ENCODE peak calls at places on chromosome 1, in ten cellular contexts. L is psoas muscle, I is adrenal gland, C is K562, Y is left ventricle myocardium inferior, K is PC-3, X is stomach, R is IMR-90, Z is osteoblast, F is lower lobe of right lung. M is an unnamed sample. For H3K4me1, the result is how much of the 10 kb centered on the place peaks cover.

GRCh38 chr1:215476541-215476940 is 90.6 kb upstream of the KCTD3 start:
- DNase-seq in L (no peak), I (no peak), C (no peak), Y (no peak), K (no peak), X (no peak), R (peak), Z (no peak), F (no peak), M (no peak)

GRCh38 chr1:31428436-31429221 is 15.6 kb downstream of the SERINC2 start:
- DNase-seq in L (no peak), I (peak), C (no peak), Y (no peak), K (no peak), X (no peak), R (no peak), Z (no peak), F (peak), M (no peak)

GRCh38 chr1:238530209-238530851 is 639.6 kb upstream of the ZP4 start:
- DNase-seq in L (no peak), I (no peak), C (no peak), Y (no peak), K (no peak), X (no peak), R (no peak), Z (no peak), F (peak), M (no peak)

GRCh38 chr1:234639968-234640367 is 30.0 kb upstream of the IRF2BP2 start:
- DNase-seq in L (no peak), I (no peak), C (no peak), Y (no peak), K (no peak), X (no peak), R (no peak), Z (no peak), F (no peak), M (no peak)

GRCh38 chr1:173603056-173603591 is at the start of gene SLC9C2:
- DNase-seq in L (no peak), I (peak), C (no peak), Y (no peak), K (no peak), X (peak), R (peak), Z (no peak), F (no peak), M (peak)

GRCh38 chr1:66296901-66297300 is 237.1 kb upstream of the SGIP1 start:
- DNase-seq in L (no peak), I (no peak), C (no peak), Y (no peak), K (no peak), X (no peak), R (no peak), Z (no peak), F (no peak), M (no peak)

GRCh38 chr1:226446058-226446457 is 38.2 kb upstream of the PARP1 start:
- DNase-seq in L (no peak), I (no peak), C (no peak), Y (no peak), K (no peak), X (no peak), R (no peak), Z (no peak), F (no peak), M (no peak)

GRCh38 chr1:99957818-99958217 is 12.0 kb upstream of the SLC35A3 start:
- DNase-seq in L (no peak), I (no peak), C (no peak), Y (no peak), K (no peak), X (no peak), R (no peak), Z (no peak), F (no peak), M (no peak)

GRCh38 chr1:165915480-165916395 is 88.3 kb downstream of the UCK2 start:
- DNase-seq in L (no peak), I (no peak), C (no peak), Y (no peak), K (no peak), X (peak), R (no peak), Z (no peak), F (no peak), M (no peak)

GRCh38 chr1:205077158-205077933 is 6.9 kb downstream of the TMEM81 start:
- DNase-seq in L (no peak), I (no peak), C (no peak), Y (no peak), K (no peak), X (no peak), R (no peak), Z (peak), F (no peak), M (no peak)

GRCh38 chr1:241883159-241883558 is 35.2 kb downstream of the EXO1 start:
- DNase-seq in L (no peak), I (no peak), C (no peak), Y (no peak), K (no peak), X (no peak), R (no peak), Z (no peak), F (no peak), M (no peak)

GRCh38 chr1:28926629-28927441 is 12.5 kb downstream of the EPB41 start:
- DNase-seq in L (no peak), I (no peak), C (peak), Y (no peak), K (no peak), X (no peak), R (peak), Z (no peak), F (no peak), M (no peak)

GRCh38 chr1:97832490-97832889 is 88.3 kb downstream of the DPYD start:
- DNase-seq in L (peak), I (no peak), C (no peak), Y (peak), K (no peak), X (no peak), R (no peak), Z (no peak), F (no peak), M (peak)

GRCh38 chr1:24392982-24393645 is 20.5 kb downstream of the STPG1 start:
- DNase-seq in L (no peak), I (no peak), C (no peak), Y (no peak), K (no peak), X (no peak), R (no peak), Z (no peak), F (no peak), M (no peak)

GRCh38 chr1:45359882-45360513 is 19.8 kb upstream of the MUTYH start:
- DNase-seq in L (peak), I (peak), C (peak), Y (peak), K (peak), X (peak), R (peak), Z (peak), F (no peak), M (peak)

GRCh38 chr1:206556748-206557635 is 49.7 kb downstream of the RASSF5 start:
- DNase-seq in L (peak), I (peak), C (peak), Y (peak), K (peak), X (peak), R (peak), Z (peak), F (peak), M (peak)

GRCh38 chr1:234544094-234544579 is 65.2 kb upstream of the TARBP1 start:
- DNase-seq in L (peak), I (peak), C (peak), Y (peak), K (peak), X (peak), R (peak), Z (peak), F (no peak), M (no peak)

GRCh38 chr1:155175927-155176371 is 2.3 kb downstream of the TRIM46 start:
- DNase-seq in L (no peak), I (peak), C (no peak), Y (no peak), K (peak), X (peak), R (no peak), Z (peak), F (peak), M (no peak)

DNA sequence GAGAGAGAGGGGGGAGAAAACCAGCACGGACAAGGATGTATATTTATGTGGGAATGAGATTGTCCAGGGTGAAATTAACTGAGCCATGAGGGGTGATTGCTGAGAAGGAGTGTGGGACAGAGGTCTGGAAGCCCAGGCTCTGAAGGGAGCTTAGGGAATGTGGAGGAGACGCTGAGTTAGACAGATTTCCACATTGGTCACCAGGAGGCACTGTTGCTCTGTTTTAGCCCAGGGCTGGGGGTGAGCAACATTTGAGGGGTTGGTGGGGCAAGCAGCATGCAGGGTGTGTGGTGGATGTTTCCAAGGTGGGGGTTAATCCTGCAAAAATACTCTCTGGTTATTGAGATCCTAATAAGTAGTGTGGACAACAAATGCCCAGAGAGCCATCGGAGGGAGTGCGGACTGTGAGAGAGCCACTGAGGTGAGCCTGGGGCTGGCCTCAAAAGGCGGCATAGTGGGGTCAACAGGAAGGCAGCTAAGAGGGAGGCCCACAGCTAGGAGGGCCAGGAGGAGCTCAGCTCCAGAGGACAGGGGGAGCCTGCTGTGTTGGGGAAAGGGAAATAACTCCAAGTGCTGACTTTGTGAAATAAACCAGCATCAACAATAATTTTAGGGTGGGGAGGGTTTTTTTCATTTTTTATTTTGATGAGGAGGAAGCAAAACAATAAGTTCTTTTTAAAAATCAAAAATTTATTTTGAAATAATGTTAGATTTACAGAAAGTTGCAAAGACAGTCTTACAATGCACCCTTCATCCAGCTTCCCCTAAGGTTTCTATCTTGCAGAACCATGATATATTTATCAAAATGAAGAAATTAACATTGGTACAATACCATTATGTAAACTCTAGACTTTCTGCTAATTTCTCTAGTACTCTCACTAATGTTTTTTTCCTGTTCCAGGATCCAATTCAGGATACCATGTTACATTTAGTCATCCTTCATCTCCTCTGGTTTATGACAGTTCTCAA is 82.8 kb upstream of the CD34 start:
- DNase-seq in L (no peak), I (no peak), C (peak), Y (no peak), K (peak), X (no peak), R (no peak), Z (peak), F (no peak), M (no peak)
- H3K4me1 ChIP-seq in L (under half), I (under half), C (under half), Y (under half), K (under half), X (under half), R (under half), Z (under half), F (under half), M (under half)

GRCh38 chr1:3072948-3073519 is 4.0 kb downstream of the PRDM16 start:
- DNase-seq in L (no peak), I (no peak), C (no peak), Y (no peak), K (no peak), X (no peak), R (no peak), Z (no peak), F (no peak), M (peak)

GRCh38 chr1:3074800-3075199 is 5.8 kb downstream of the PRDM16 start:
- DNase-seq in L (no peak), I (no peak), C (no peak), Y (no peak), K (no peak), X (peak), R (no peak), Z (no peak), F (peak), M (peak)

GRCh38 chr1:3074297-3074741 is 5.3 kb downstream of the PRDM16 start:
- DNase-seq in L (no peak), I (no peak), C (no peak), Y (no peak), K (no peak), X (peak), R (no peak), Z (no peak), F (no peak), M (no peak)

GRCh38 chr1:3072178-3072947 is 3.4 kb downstream of the PRDM16 start:
- DNase-seq in L (peak), I (no peak), C (no peak), Y (peak), K (no peak), X (peak), R (no peak), Z (no peak), F (peak), M (peak)

GRCh38 chr1:3073520-3074296 is 4.7 kb downstream of the PRDM16 start:
- DNase-seq in L (no peak), I (no peak), C (no peak), Y (no peak), K (no peak), X (no peak), R (no peak), Z (no peak), F (no peak), M (no peak)
- H3K4me3 ChIP-seq in L (no peak), I (no peak), C (no peak), Y (peak), K (no peak), X (peak), R (no peak), Z (no peak), F (peak), M (no peak)

DNA sequence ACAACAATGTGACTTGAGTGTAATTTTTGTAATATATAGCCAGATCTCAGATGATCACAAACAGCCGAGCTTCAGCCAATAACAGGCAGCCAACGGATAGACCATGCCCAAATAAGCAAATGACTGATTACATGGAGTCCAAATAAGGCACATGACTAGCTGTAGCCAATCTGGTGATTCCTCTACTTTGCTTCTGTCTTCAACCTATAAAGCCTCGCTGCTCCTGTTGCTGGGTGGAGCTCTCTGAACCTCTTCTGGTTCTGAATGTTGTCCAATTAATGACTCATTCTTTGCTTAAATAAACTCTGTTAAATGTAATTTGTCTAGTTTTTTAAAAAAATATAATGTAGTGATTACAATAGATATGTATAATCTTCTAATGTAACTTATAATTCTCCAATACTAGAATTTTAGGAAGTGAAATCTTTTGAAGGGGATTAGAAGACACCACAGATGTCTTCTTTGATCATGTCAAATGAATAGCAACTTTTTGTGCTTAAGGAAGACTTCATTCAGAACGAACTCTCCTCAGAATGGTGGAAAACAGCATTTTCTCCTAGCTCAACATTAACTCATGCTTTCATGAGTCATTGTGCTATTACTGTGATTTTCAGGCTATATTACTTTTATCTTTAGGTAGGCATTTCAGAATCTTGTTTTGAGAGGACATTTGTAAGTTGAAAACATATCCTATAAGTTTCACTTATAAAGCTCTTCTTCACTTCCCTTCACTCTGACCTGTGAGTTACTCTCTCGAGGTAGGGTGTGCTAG is 857.8 kb upstream of the B3GALT2 start:
- DNase-seq in L (no peak), I (no peak), C (no peak), Y (no peak), K (peak), X (no peak), R (peak), Z (no peak), F (no peak), M (no peak)
- H3K27ac ChIP-seq in L (no peak), I (no peak), C (no peak), Y (no peak), K (no peak), X (no peak), R (no peak), Z (no peak), F (no peak), M (no peak)

GRCh38 chr1:167233373-167233772 is 12.7 kb downstream of the POU2F1 start:
- DNase-seq in L (no peak), I (no peak), C (no peak), Y (no peak), K (no peak), X (no peak), R (no peak), Z (no peak), F (no peak), M (no peak)
- H3K4me1 ChIP-seq in L (under half), I (under half), C (under half), Y (half or more), K (under half), X (under half), R (under half), Z (under half), F (under half), M (under half)

GRCh38 chr1:33428661-33429060 is 2.2 kb downstream of the PHC2 start:
- DNase-seq in L (no peak), I (no peak), C (no peak), Y (no peak), K (no peak), X (no peak), R (no peak), Z (no peak), F (no peak), M (no peak)
- H3K4me3 ChIP-seq in L (peak), I (no peak), C (no peak), Y (peak), K (peak), X (no peak), R (no peak), Z (peak), F (no peak), M (no peak)

DNA sequence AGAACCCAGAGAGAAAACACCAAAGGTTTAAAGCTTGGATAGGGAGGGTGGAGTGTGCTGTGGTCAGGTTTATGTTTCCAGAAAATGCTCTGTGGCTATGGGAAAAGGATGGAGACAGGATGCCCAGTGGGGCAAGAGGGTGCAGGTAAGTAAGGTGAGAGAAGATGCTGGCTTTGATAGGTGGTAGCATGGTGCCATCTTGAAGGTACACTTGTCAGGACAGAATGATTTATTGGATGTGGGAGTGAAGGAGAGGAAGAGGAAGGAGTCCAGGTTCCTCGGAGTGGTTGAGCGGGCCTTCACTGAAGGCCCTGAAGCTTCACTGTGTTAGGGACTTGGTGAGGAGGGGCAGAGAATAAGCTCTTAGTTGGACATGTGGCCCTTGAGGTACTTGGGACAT is 3.6 kb downstream of the PTPRF start:
- DNase-seq in L (no peak), I (no peak), C (no peak), Y (no peak), K (no peak), X (no peak), R (no peak), Z (no peak), F (no peak), M (no peak)
- H3K27ac ChIP-seq in L (no peak), I (no peak), C (no peak), Y (no peak), K (no peak), X (peak), R (no peak), Z (no peak), F (no peak), M (no peak)

DNA sequence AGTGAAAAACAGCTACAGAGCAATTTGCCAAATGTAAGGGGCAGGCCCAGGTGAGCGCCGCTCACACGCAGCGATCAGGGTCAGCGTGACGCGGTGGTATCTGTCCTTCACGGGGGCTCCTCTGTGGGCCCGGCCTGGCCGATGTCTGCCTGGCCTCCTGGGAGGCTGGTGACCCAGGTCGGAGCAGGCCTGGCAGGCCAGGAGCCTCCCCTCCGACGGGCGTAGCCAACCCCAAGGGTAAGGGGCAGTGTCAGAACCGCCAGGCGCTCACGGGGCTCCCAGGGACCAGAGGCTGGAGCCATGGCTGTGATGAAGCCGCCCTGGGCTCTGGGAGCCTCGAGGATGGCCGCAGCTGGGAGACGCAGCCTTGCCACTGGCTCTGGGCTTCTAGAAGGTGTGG is 72.1 kb downstream of the MORN1 start:
- DNase-seq in L (no peak), I (no peak), C (no peak), Y (no peak), K (no peak), X (no peak), R (no peak), Z (no peak), F (no peak), M (no peak)
- H3K4me1 ChIP-seq in L (under half), I (under half), C (under half), Y (half or more), K (under half), X (under half), R (under half), Z (under half), F (half or more), M (under half)

GRCh38 chr1:245444971-245445370 is 290.2 kb downstream of the KIF26B start:
- DNase-seq in L (no peak), I (no peak), C (no peak), Y (no peak), K (no peak), X (no peak), R (no peak), Z (no peak), F (no peak), M (no peak)
- H3K4me3 ChIP-seq in L (no peak), I (no peak), C (no peak), Y (no peak), K (no peak), X (no peak), R (no peak), Z (no peak), F (no peak), M (no peak)

DNA sequence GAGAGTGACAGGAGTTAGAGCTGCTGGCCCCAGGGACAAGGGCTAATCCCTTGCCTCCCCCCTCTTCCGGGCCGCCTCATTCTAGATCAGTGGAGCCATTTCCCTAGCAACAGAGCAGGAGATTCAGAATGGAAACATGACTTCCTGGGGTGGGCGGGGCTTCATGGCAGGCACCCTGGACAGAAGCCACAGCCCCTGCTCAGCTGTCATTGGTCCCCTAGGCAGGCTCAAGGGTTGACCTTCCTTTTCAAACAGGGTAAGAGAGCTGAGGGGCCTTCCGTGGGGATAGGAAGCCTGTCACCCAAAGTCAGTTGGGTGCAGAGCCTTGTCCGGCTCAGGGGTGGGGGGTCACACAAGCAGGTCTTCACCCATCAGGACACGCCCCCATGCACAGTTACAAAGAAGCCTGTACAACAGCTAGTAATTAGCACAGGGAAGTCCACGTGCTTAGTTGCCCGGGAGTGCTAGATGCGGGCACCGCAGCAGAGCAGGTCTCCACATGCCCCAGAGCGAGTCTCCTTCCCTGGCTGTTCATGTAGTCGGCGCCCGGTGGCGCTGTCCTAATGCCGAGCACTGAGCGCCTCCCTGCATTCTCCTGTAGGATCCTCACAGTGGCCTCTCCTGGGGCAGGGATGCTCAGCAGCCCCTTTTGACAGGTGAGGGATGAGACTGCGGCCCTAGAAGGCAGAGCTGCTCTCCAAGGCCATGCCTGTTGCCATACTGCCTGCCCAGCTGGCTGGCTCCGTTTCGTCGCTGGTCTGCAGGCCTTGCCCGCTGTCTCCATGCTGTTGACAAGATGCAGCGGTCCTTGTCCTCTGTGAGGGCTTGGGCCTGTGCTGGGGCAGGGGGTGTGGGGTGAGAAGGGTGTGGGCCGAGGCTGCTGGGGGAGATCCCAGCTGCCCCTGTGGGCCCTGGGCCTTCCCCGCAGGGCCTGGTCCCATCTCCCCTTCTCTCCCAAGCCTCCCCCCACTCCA is 5.1 kb downstream of the TMEM201 start:
- DNase-seq in L (peak), I (peak), C (peak), Y (peak), K (peak), X (peak), R (peak), Z (peak), F (peak), M (peak)
- H3K27ac ChIP-seq in L (peak), I (peak), C (no peak), Y (peak), K (no peak), X (peak), R (no peak), Z (peak), F (peak), M (no peak)